ENCODE peak calls at places on chromosome 12, in ten cellular contexts. One of them, this sample, is unnamed.

GRCh38 chr12:65525501-65526141 is 247.1 kb downstream of the MSRB3 start:
- DNase-seq in GM10248: no peak
- DNase-seq in astrocyte of the cerebellum: no peak
- DNase-seq in activated CD4-positive, alpha-beta T cell treated with anti-CD3 and anti-CD28 coated beads for 4 hours: no peak
- DNase-seq in LHCN-M2: no peak
- DNase-seq in body of pancreas: no peak
- DNase-seq in posterior cingulate gyrus: no peak
- DNase-seq in stimulated activated CD4-positive, alpha-beta T cell treated with anti-CD3 and anti-CD28 coated beads, Interleukin-12 subunit alpha, Interleukin-12 subunit beta, amount 100 ng/mL, for 4 hours: no peak
- DNase-seq in HuH-7.5: no peak
- DNase-seq in cardiac muscle cell: peak
- DNase-seq in this sample: no peak

GRCh38 chr12:101925352-101925751 is 48.0 kb downstream of the DRAM1 start:
- DNase-seq in cardiac muscle cell: peak
- DNase-seq in body of pancreas: peak
- DNase-seq in activated CD4-positive, alpha-beta T cell treated with anti-CD3 and anti-CD28 coated beads for 4 hours: no peak
- DNase-seq in LHCN-M2: peak
- DNase-seq in HuH-7.5: no peak
- DNase-seq in posterior cingulate gyrus: no peak
- DNase-seq in stimulated activated CD4-positive, alpha-beta T cell treated with anti-CD3 and anti-CD28 coated beads, Interleukin-12 subunit alpha, Interleukin-12 subunit beta, amount 100 ng/mL, for 4 hours: no peak
- DNase-seq in GM10248: no peak
- DNase-seq in astrocyte of the cerebellum: peak
- DNase-seq in this sample: no peak

GRCh38 chr12:65769880-65770279 is 54.4 kb upstream of the HMGA2 start:
- DNase-seq in astrocyte of the cerebellum: no peak
- DNase-seq in body of pancreas: no peak
- DNase-seq in GM10248: no peak
- DNase-seq in cardiac muscle cell: no peak
- DNase-seq in activated CD4-positive, alpha-beta T cell treated with anti-CD3 and anti-CD28 coated beads for 4 hours: no peak
- DNase-seq in LHCN-M2: no peak
- DNase-seq in HuH-7.5: no peak
- DNase-seq in stimulated activated CD4-positive, alpha-beta T cell treated with anti-CD3 and anti-CD28 coated beads, Interleukin-12 subunit alpha, Interleukin-12 subunit beta, amount 100 ng/mL, for 4 hours: no peak
- DNase-seq in posterior cingulate gyrus: no peak
- DNase-seq in this sample: no peak

GRCh38 chr12:109621864-109622485 is 48.4 kb downstream of the MVK start:
- DNase-seq in body of pancreas: peak
- DNase-seq in posterior cingulate gyrus: no peak
- DNase-seq in GM10248: no peak
- DNase-seq in astrocyte of the cerebellum: no peak
- DNase-seq in cardiac muscle cell: no peak
- DNase-seq in activated CD4-positive, alpha-beta T cell treated with anti-CD3 and anti-CD28 coated beads for 4 hours: no peak
- DNase-seq in stimulated activated CD4-positive, alpha-beta T cell treated with anti-CD3 and anti-CD28 coated beads, Interleukin-12 subunit alpha, Interleukin-12 subunit beta, amount 100 ng/mL, for 4 hours: no peak
- DNase-seq in HuH-7.5: no peak
- DNase-seq in LHCN-M2: no peak
- DNase-seq in this sample: no peak

GRCh38 chr12:88328056-88328455 is 185.9 kb downstream of the TMTC3 start:
- DNase-seq in cardiac muscle cell: no peak
- DNase-seq in posterior cingulate gyrus: no peak
- DNase-seq in body of pancreas: no peak
- DNase-seq in LHCN-M2: no peak
- DNase-seq in activated CD4-positive, alpha-beta T cell treated with anti-CD3 and anti-CD28 coated beads for 4 hours: no peak
- DNase-seq in astrocyte of the cerebellum: no peak
- DNase-seq in HuH-7.5: no peak
- DNase-seq in GM10248: no peak
- DNase-seq in stimulated activated CD4-positive, alpha-beta T cell treated with anti-CD3 and anti-CD28 coated beads, Interleukin-12 subunit alpha, Interleukin-12 subunit beta, amount 100 ng/mL, for 4 hours: no peak
- DNase-seq in this sample: no peak

GRCh38 chr12:65911321-65911720 is 87.0 kb downstream of the HMGA2 start:
- DNase-seq in astrocyte of the cerebellum: no peak
- DNase-seq in LHCN-M2: peak
- DNase-seq in HuH-7.5: no peak
- DNase-seq in stimulated activated CD4-positive, alpha-beta T cell treated with anti-CD3 and anti-CD28 coated beads, Interleukin-12 subunit alpha, Interleukin-12 subunit beta, amount 100 ng/mL, for 4 hours: no peak
- DNase-seq in activated CD4-positive, alpha-beta T cell treated with anti-CD3 and anti-CD28 coated beads for 4 hours: no peak
- DNase-seq in GM10248: no peak
- DNase-seq in posterior cingulate gyrus: no peak
- DNase-seq in cardiac muscle cell: peak
- DNase-seq in body of pancreas: peak
- DNase-seq in this sample: peak

GRCh38 chr12:79055926-79056674 is 191.5 kb downstream of the SYT1 start:
- DNase-seq in activated CD4-positive, alpha-beta T cell treated with anti-CD3 and anti-CD28 coated beads for 4 hours: no peak
- DNase-seq in body of pancreas: no peak
- DNase-seq in GM10248: no peak
- DNase-seq in posterior cingulate gyrus: no peak
- DNase-seq in cardiac muscle cell: peak
- DNase-seq in astrocyte of the cerebellum: no peak
- DNase-seq in HuH-7.5: no peak
- DNase-seq in stimulated activated CD4-positive, alpha-beta T cell treated with anti-CD3 and anti-CD28 coated beads, Interleukin-12 subunit alpha, Interleukin-12 subunit beta, amount 100 ng/mL, for 4 hours: no peak
- DNase-seq in LHCN-M2: peak
- DNase-seq in this sample: no peak

GRCh38 chr12:71767183-71767582 is 12.5 kb downstream of the RAB21 start:
- DNase-seq in LHCN-M2: no peak
- DNase-seq in activated CD4-positive, alpha-beta T cell treated with anti-CD3 and anti-CD28 coated beads for 4 hours: no peak
- DNase-seq in posterior cingulate gyrus: no peak
- DNase-seq in astrocyte of the cerebellum: no peak
- DNase-seq in cardiac muscle cell: no peak
- DNase-seq in body of pancreas: no peak
- DNase-seq in HuH-7.5: no peak
- DNase-seq in GM10248: no peak
- DNase-seq in stimulated activated CD4-positive, alpha-beta T cell treated with anti-CD3 and anti-CD28 coated beads, Interleukin-12 subunit alpha, Interleukin-12 subunit beta, amount 100 ng/mL, for 4 hours: no peak
- DNase-seq in this sample: no peak

GRCh38 chr12:39372929-39373328 is 70.0 kb downstream of the KIF21A start:
- DNase-seq in GM10248: no peak
- DNase-seq in astrocyte of the cerebellum: no peak
- DNase-seq in posterior cingulate gyrus: no peak
- DNase-seq in activated CD4-positive, alpha-beta T cell treated with anti-CD3 and anti-CD28 coated beads for 4 hours: no peak
- DNase-seq in stimulated activated CD4-positive, alpha-beta T cell treated with anti-CD3 and anti-CD28 coated beads, Interleukin-12 subunit alpha, Interleukin-12 subunit beta, amount 100 ng/mL, for 4 hours: no peak
- DNase-seq in LHCN-M2: no peak
- DNase-seq in HuH-7.5: no peak
- DNase-seq in cardiac muscle cell: peak
- DNase-seq in body of pancreas: no peak
- DNase-seq in this sample: no peak

GRCh38 chr12:42933461-42934081 is 344.0 kb upstream of the PRICKLE1 start:
- DNase-seq in cardiac muscle cell: no peak
- DNase-seq in LHCN-M2: no peak
- DNase-seq in astrocyte of the cerebellum: no peak
- DNase-seq in GM10248: no peak
- DNase-seq in body of pancreas: no peak
- DNase-seq in HuH-7.5: no peak
- DNase-seq in posterior cingulate gyrus: no peak
- DNase-seq in stimulated activated CD4-positive, alpha-beta T cell treated with anti-CD3 and anti-CD28 coated beads, Interleukin-12 subunit alpha, Interleukin-12 subunit beta, amount 100 ng/mL, for 4 hours: no peak
- DNase-seq in activated CD4-positive, alpha-beta T cell treated with anti-CD3 and anti-CD28 coated beads for 4 hours: no peak
- DNase-seq in this sample: no peak

GRCh38 chr12:29709641-29710040 is 74.1 kb downstream of the TMTC1 start:
- DNase-seq in activated CD4-positive, alpha-beta T cell treated with anti-CD3 and anti-CD28 coated beads for 4 hours: no peak
- DNase-seq in stimulated activated CD4-positive, alpha-beta T cell treated with anti-CD3 and anti-CD28 coated beads, Interleukin-12 subunit alpha, Interleukin-12 subunit beta, amount 100 ng/mL, for 4 hours: no peak
- DNase-seq in LHCN-M2: no peak
- DNase-seq in HuH-7.5: no peak
- DNase-seq in astrocyte of the cerebellum: no peak
- DNase-seq in body of pancreas: no peak
- DNase-seq in GM10248: no peak
- DNase-seq in posterior cingulate gyrus: no peak
- DNase-seq in cardiac muscle cell: no peak
- DNase-seq in this sample: no peak

This sample was measured in prostate gland.